ENCODE peak calls at places on chromosomes 6 and 20, in six cellular contexts. One of them, this sample, is unnamed.
A peak's percentile ranks its signal among the peaks of the same experiment; 100 is the strongest.

GRCh38 chr6:2566048-2566447 is 184.7 kb downstream of the MYLK4 start:
- DNase-seq in AG09309: no peak
- DNase-seq in omental fat pad: no peak
- DNase-seq in nephron progenitor cell: no peak
- DNase-seq in progenitor cell of endocrine pancreas: no peak
- DNase-seq in HFF-Myc: no peak
- DNase-seq in this sample: no peak

GRCh38 chr6:157841211-157841840 is 18.3 kb downstream of the SNX9 start:
- DNase-seq in AG09309: no peak
- DNase-seq in omental fat pad: no peak
- DNase-seq in nephron progenitor cell: no peak
- DNase-seq in progenitor cell of endocrine pancreas: no peak
- DNase-seq in HFF-Myc: no peak
- DNase-seq in this sample: no peak

GRCh38 chr6:100103936-100104335 is 109.9 kb upstream of the MCHR2 start:
- DNase-seq in AG09309: no peak
- DNase-seq in omental fat pad: no peak
- DNase-seq in nephron progenitor cell: no peak
- DNase-seq in progenitor cell of endocrine pancreas: no peak
- DNase-seq in HFF-Myc: no peak
- DNase-seq in this sample: no peak

GRCh38 chr20:43530321-43531090 is 23.0 kb downstream of the L3MBTL1 start:
- DNase-seq in AG09309: no peak
- DNase-seq in omental fat pad: no peak
- DNase-seq in nephron progenitor cell: no peak
- DNase-seq in progenitor cell of endocrine pancreas: no peak
- DNase-seq in HFF-Myc: no peak
- DNase-seq in this sample: no peak

GRCh38 chr6:149130093-149130872 is 187.2 kb upstream of the TAB2 start:
- DNase-seq in AG09309: no peak
- DNase-seq in omental fat pad: no peak
- DNase-seq in nephron progenitor cell: no peak
- DNase-seq in progenitor cell of endocrine pancreas: no peak
- DNase-seq in HFF-Myc: no peak
- DNase-seq in this sample: no peak

GRCh38 chr6:20630617-20631448 is 96.6 kb downstream of the CDKAL1 start:
- DNase-seq in AG09309: no peak
- DNase-seq in omental fat pad: no peak
- DNase-seq in nephron progenitor cell: no peak
- DNase-seq in progenitor cell of endocrine pancreas: no peak
- DNase-seq in HFF-Myc: no peak
- DNase-seq in this sample: no peak

GRCh38 chr20:63178445-63178818 is 37.5 kb downstream of the YTHDF1 start:
- DNase-seq in AG09309: no peak
- DNase-seq in omental fat pad: no peak
- DNase-seq in nephron progenitor cell: peak; percentile 54
- DNase-seq in progenitor cell of endocrine pancreas: no peak
- DNase-seq in HFF-Myc: no peak
- DNase-seq in this sample: no peak

GRCh38 chr20:18909254-18909653 is 95.7 kb downstream of the SCP2D1 start:
- DNase-seq in AG09309: no peak
- DNase-seq in omental fat pad: no peak
- DNase-seq in nephron progenitor cell: no peak
- DNase-seq in progenitor cell of endocrine pancreas: no peak
- DNase-seq in HFF-Myc: no peak
- DNase-seq in this sample: no peak

GRCh38 chr20:12927489-12927888 is 81.3 kb upstream of the SPTLC3 start:
- DNase-seq in AG09309: no peak
- DNase-seq in omental fat pad: no peak
- DNase-seq in nephron progenitor cell: no peak
- DNase-seq in progenitor cell of endocrine pancreas: no peak
- DNase-seq in HFF-Myc: no peak
- DNase-seq in this sample: no peak

GRCh38 chr6:3707751-3708412 is 43.6 kb downstream of the PXDC1 start:
- DNase-seq in AG09309: no peak
- DNase-seq in omental fat pad: no peak
- DNase-seq in nephron progenitor cell: no peak
- DNase-seq in progenitor cell of endocrine pancreas: no peak
- DNase-seq in HFF-Myc: no peak
- DNase-seq in this sample: no peak

GRCh38 chr20:62879275-62880146 is 17.9 kb upstream of the TCFL5 start:
- DNase-seq in AG09309: no peak
- DNase-seq in omental fat pad: no peak
- DNase-seq in nephron progenitor cell: no peak
- DNase-seq in progenitor cell of endocrine pancreas: no peak
- DNase-seq in HFF-Myc: no peak
- DNase-seq in this sample: no peak

GRCh38 chr20:10536531-10536930 is 101.4 kb downstream of the SLX4IP start:
- DNase-seq in AG09309: no peak
- DNase-seq in omental fat pad: no peak
- DNase-seq in nephron progenitor cell: no peak
- DNase-seq in progenitor cell of endocrine pancreas: no peak
- DNase-seq in HFF-Myc: no peak
- DNase-seq in this sample: no peak

GRCh38 chr6:84685983-84686584 is 78.3 kb downstream of the TBX18 start:
- DNase-seq in AG09309: no peak
- DNase-seq in omental fat pad: no peak
- DNase-seq in nephron progenitor cell: no peak
- DNase-seq in progenitor cell of endocrine pancreas: no peak
- DNase-seq in HFF-Myc: peak; percentile 27
- DNase-seq in this sample: no peak

GRCh38 chr20:8385247-8385646 is 253.2 kb downstream of the PLCB1 start:
- DNase-seq in AG09309: no peak
- DNase-seq in omental fat pad: no peak
- DNase-seq in nephron progenitor cell: no peak
- DNase-seq in progenitor cell of endocrine pancreas: no peak
- DNase-seq in HFF-Myc: no peak
- DNase-seq in this sample: no peak

GRCh38 chr6:34412643-34413214 is 13.1 kb downstream of the RPS10 start:
- DNase-seq in AG09309: no peak
- DNase-seq in omental fat pad: no peak
- DNase-seq in nephron progenitor cell: no peak
- DNase-seq in progenitor cell of endocrine pancreas: no peak
- DNase-seq in HFF-Myc: no peak
- DNase-seq in this sample: no peak

GRCh38 chr6:75893058-75893775 is 144.2 kb downstream of the MYO6 start:
- DNase-seq in AG09309: peak; percentile 50
- DNase-seq in omental fat pad: no peak
- DNase-seq in nephron progenitor cell: peak; percentile 24
- DNase-seq in progenitor cell of endocrine pancreas: no peak
- DNase-seq in HFF-Myc: peak; percentile 76
- DNase-seq in this sample: no peak

GRCh38 chr20:11429889-11430580 is 487.7 kb upstream of the BTBD3 start:
- DNase-seq in AG09309: no peak
- DNase-seq in omental fat pad: no peak
- DNase-seq in nephron progenitor cell: peak; percentile 5
- DNase-seq in progenitor cell of endocrine pancreas: no peak
- DNase-seq in HFF-Myc: no peak
- DNase-seq in this sample: no peak

GRCh38 chr6:106579281-106579680 is 50.0 kb downstream of the RTN4IP1 start:
- DNase-seq in AG09309: no peak
- DNase-seq in omental fat pad: no peak
- DNase-seq in nephron progenitor cell: no peak
- DNase-seq in progenitor cell of endocrine pancreas: no peak
- DNase-seq in HFF-Myc: no peak
- DNase-seq in this sample: no peak

GRCh38 chr20:17504326-17504897 is 26.8 kb downstream of the BFSP1 start:
- DNase-seq in AG09309: no peak
- DNase-seq in omental fat pad: no peak
- DNase-seq in nephron progenitor cell: peak; percentile 10
- DNase-seq in progenitor cell of endocrine pancreas: no peak
- DNase-seq in HFF-Myc: no peak
- DNase-seq in this sample: no peak

GRCh38 chr6:28323813-28324424 is 12.0 kb downstream of the ZSCAN31 start:
- DNase-seq in AG09309: no peak
- DNase-seq in omental fat pad: no peak
- DNase-seq in nephron progenitor cell: no peak
- DNase-seq in progenitor cell of endocrine pancreas: no peak
- DNase-seq in HFF-Myc: no peak
- DNase-seq in this sample: no peak

GRCh38 chr20:21512634-21513180 is 1.2 kb downstream of the NKX2-2 start:
- DNase-seq in AG09309: no peak
- DNase-seq in omental fat pad: no peak
- DNase-seq in nephron progenitor cell: no peak
- DNase-seq in progenitor cell of endocrine pancreas: no peak
- DNase-seq in HFF-Myc: no peak
- DNase-seq in this sample: no peak

GRCh38 chr6:37168809-37169457 is 1.0 kb upstream of the PIM1 start:
- DNase-seq in AG09309: no peak
- DNase-seq in omental fat pad: peak; percentile 47
- DNase-seq in nephron progenitor cell: no peak
- DNase-seq in progenitor cell of endocrine pancreas: no peak
- DNase-seq in HFF-Myc: no peak
- DNase-seq in this sample: no peak

GRCh38 chr6:72876256-72876655 is 254.4 kb downstream of the KCNQ5 start:
- DNase-seq in AG09309: no peak
- DNase-seq in omental fat pad: no peak
- DNase-seq in nephron progenitor cell: no peak
- DNase-seq in progenitor cell of endocrine pancreas: no peak
- DNase-seq in HFF-Myc: no peak
- DNase-seq in this sample: no peak

GRCh38 chr6:152981989-152982767 is 663 bp downstream of the FBXO5 start:
- DNase-seq in AG09309: no peak
- DNase-seq in omental fat pad: no peak
- DNase-seq in nephron progenitor cell: peak; percentile 26
- DNase-seq in progenitor cell of endocrine pancreas: peak; percentile 23
- DNase-seq in HFF-Myc: no peak
- DNase-seq in this sample: no peak

GRCh38 chr20:25259358-25259757 is 11.5 kb downstream of the PYGB start:
- DNase-seq in AG09309: no peak
- DNase-seq in omental fat pad: no peak
- DNase-seq in nephron progenitor cell: no peak
- DNase-seq in progenitor cell of endocrine pancreas: no peak
- DNase-seq in HFF-Myc: no peak
- DNase-seq in this sample: no peak

DNA sequence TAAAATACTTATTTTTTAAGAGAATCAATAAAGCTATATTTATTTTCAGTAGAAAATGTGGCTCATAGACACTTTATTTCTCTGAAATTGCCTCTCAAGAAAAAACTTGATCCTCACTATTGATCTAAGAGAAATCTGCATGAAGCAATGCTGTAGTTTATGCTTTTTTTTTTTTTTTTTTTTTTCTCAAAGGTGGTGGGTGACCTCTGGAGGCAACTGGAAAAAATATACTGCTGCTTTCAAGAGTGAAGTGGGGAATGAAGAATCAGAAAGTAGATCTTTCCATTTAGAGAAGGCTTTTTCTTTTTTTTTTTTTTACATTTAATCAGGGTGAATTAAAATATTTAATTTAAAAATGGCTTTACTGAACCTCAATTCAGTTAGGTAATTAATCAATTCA is 169.3 kb downstream of the SLC16A10 start:
- DNase-seq in AG09309: no peak
- DNase-seq in omental fat pad: no peak
- DNase-seq in nephron progenitor cell: no peak
- DNase-seq in progenitor cell of endocrine pancreas: no peak
- DNase-seq in HFF-Myc: no peak
- DNase-seq in this sample: no peak
- TF ChIP-seq CTCF in AG09309: peak; percentile 34
- TF ChIP-seq CTCF in omental fat pad: no peak
- TF ChIP-seq CTCF in nephron progenitor cell: no peak
- TF ChIP-seq CTCF in progenitor cell of endocrine pancreas: peak; percentile 34
- TF ChIP-seq CTCF in HFF-Myc: no peak
- TF ChIP-seq CTCF in this sample: no peak

GRCh38 chr20:57327820-57328219 is 1.8 kb upstream of the SPO11 start:
- DNase-seq in AG09309: no peak
- DNase-seq in omental fat pad: no peak
- DNase-seq in nephron progenitor cell: no peak
- DNase-seq in progenitor cell of endocrine pancreas: no peak
- DNase-seq in HFF-Myc: no peak
- DNase-seq in this sample: no peak

GRCh38 chr20:57332105-57333089 is 2.8 kb downstream of the SPO11 start:
- DNase-seq in AG09309: no peak
- DNase-seq in omental fat pad: no peak
- DNase-seq in nephron progenitor cell: no peak
- DNase-seq in progenitor cell of endocrine pancreas: no peak
- DNase-seq in HFF-Myc: no peak
- DNase-seq in this sample: no peak

GRCh38 chr20:57330998-57331397 is 1.4 kb downstream of the SPO11 start:
- DNase-seq in AG09309: peak; percentile 4
- DNase-seq in omental fat pad: no peak
- DNase-seq in nephron progenitor cell: no peak
- DNase-seq in progenitor cell of endocrine pancreas: no peak
- DNase-seq in HFF-Myc: no peak
- DNase-seq in this sample: no peak

GRCh38 chr20:57326667-57327455 is 2.7 kb upstream of the SPO11 start:
- DNase-seq in AG09309: no peak
- DNase-seq in omental fat pad: no peak
- DNase-seq in nephron progenitor cell: no peak
- DNase-seq in progenitor cell of endocrine pancreas: no peak
- DNase-seq in HFF-Myc: no peak
- DNase-seq in this sample: peak; percentile 51

GRCh38 chr20:57329608-57330221 is at the start of gene SPO11:
- DNase-seq in AG09309: no peak
- DNase-seq in omental fat pad: no peak
- DNase-seq in nephron progenitor cell: peak; percentile 22
- DNase-seq in progenitor cell of endocrine pancreas: no peak
- DNase-seq in HFF-Myc: no peak
- DNase-seq in this sample: no peak
- TF ChIP-seq CTCF in AG09309: no peak
- TF ChIP-seq CTCF in omental fat pad: no peak
- TF ChIP-seq CTCF in nephron progenitor cell: peak; percentile 48
- TF ChIP-seq CTCF in progenitor cell of endocrine pancreas: peak; percentile 52
- TF ChIP-seq CTCF in HFF-Myc: peak; percentile 40
- TF ChIP-seq CTCF in this sample: no peak

DNA sequence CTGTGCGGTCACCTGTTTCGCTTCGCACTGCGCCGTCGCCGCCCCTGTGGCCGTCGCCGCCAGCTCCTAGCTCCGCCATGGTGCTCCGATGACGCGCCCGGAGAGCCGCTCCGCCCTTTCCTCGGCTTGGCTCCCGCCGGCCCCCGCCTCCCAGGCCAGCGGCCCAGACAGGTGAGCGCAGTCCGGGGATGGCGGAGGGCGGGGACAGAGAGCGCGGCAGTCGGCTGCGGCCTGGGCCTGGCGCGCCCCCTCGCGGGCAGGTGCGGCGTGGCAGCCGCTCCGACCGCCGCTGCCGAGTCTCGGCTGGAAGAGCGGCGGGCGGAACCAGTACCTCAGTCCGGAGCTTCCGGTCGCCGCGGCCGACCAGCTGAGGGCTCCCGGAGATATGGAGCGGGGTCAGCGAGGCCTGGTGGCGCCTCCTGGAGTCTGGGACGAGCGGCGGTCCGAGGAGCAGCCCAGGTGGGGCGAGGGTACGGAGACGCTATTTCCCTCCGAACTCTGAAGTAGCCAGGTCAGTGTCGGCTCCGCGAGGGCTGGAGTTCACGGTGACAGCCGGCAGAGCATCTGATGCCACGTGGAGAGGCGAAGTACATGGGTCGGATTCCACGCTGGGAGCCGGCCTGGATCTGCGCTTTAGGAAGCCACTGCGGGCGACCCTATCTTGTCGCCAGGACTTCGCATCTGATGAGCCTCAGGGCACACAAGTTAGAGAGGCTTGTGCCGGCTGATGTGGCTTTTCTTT is at the start of gene MAP7:
- DNase-seq in AG09309: no peak
- DNase-seq in omental fat pad: peak; percentile 29
- DNase-seq in nephron progenitor cell: peak; percentile 74
- DNase-seq in progenitor cell of endocrine pancreas: peak; percentile 94
- DNase-seq in HFF-Myc: no peak
- DNase-seq in this sample: peak; percentile 73
- TF ChIP-seq CTCF in AG09309: peak; percentile 38
- TF ChIP-seq CTCF in omental fat pad: peak; percentile 62
- TF ChIP-seq CTCF in nephron progenitor cell: peak; percentile 92
- TF ChIP-seq CTCF in progenitor cell of endocrine pancreas: peak; percentile 99
- TF ChIP-seq CTCF in HFF-Myc: peak; percentile 52
- TF ChIP-seq CTCF in this sample: peak; percentile 98

GRCh38 chr6:12527339-12527738 is 189.2 kb upstream of the PHACTR1 start:
- DNase-seq in AG09309: no peak
- DNase-seq in omental fat pad: no peak
- DNase-seq in nephron progenitor cell: no peak
- DNase-seq in progenitor cell of endocrine pancreas: no peak
- DNase-seq in HFF-Myc: no peak
- DNase-seq in this sample: no peak
- TF ChIP-seq CTCF in AG09309: no peak
- TF ChIP-seq CTCF in omental fat pad: no peak
- TF ChIP-seq CTCF in nephron progenitor cell: no peak
- TF ChIP-seq CTCF in progenitor cell of endocrine pancreas: no peak
- TF ChIP-seq CTCF in HFF-Myc: no peak
- TF ChIP-seq CTCF in this sample: no peak

This sample was measured in mesothelial cell of epicardium.